ENCODE peak calls at places on chromosomes 7 and 10, in nine cellular contexts. H is omental fat pad, S is hippocampal formation, U is nephron progenitor cell, L is Ammon's horn, Q is naive B cell, Y is brain microvascular endothelial cell, X is posterior cingulate gyrus, R is thoracic aorta. B is an unnamed sample.

GRCh38 chr7:22380333-22380732 is 23.4 kb upstream of the RAPGEF5 start:
- DNase-seq in X (no peak), L (no peak), Y (no peak), S (no peak), U (no peak), H (no peak), Q (no peak), R (no peak), B (no peak)

GRCh38 chr7:121372376-121373024 is 23.6 kb downstream of the FAM3C start:
- DNase-seq in U (no peak), Q (no peak), S (no peak), L (no peak), H (no peak), Y (no peak), X (no peak), R (no peak), B (no peak)

GRCh38 chr7:91112902-91113321 is 151.3 kb upstream of the FZD1 start:
- DNase-seq in U (no peak), X (no peak), L (no peak), S (no peak), Q (no peak), R (no peak), Y (peak), H (no peak), B (peak)

GRCh38 chr10:8919291-8919690 is 864.8 kb downstream of the GATA3 start:
- DNase-seq in X (no peak), H (no peak), R (no peak), Q (no peak), U (no peak), S (no peak), L (no peak), Y (no peak), B (no peak)

GRCh38 chr10:125283191-125283590 is 122.8 kb upstream of the CTBP2 start:
- DNase-seq in S (no peak), X (no peak), Q (no peak), U (peak), L (peak), R (no peak), H (no peak), Y (no peak), B (no peak)

GRCh38 chr10:60123172-60123571 is 216.8 kb upstream of the CCDC6 start:
- DNase-seq in L (no peak), H (no peak), Q (no peak), R (no peak), Y (peak), U (no peak), S (no peak), X (no peak), B (peak)

GRCh38 chr7:66189695-66190503 is 15.2 kb upstream of the TPST1 start:
- DNase-seq in L (peak), Q (no peak), X (no peak), Y (no peak), R (no peak), U (no peak), H (no peak), S (no peak), B (no peak)

GRCh38 chr7:90271753-90272152 is 26.8 kb downstream of the CFAP69 start:
- DNase-seq in R (no peak), U (no peak), X (no peak), H (no peak), Q (no peak), S (no peak), Y (peak), L (no peak), B (no peak)

GRCh38 chr7:150396426-150397375 is 17.6 kb downstream of the ZNF775 start:
- DNase-seq in X (no peak), R (no peak), Y (no peak), U (no peak), S (no peak), L (no peak), H (peak), Q (no peak), B (no peak)

GRCh38 chr7:102934670-102935069 is 21.9 kb downstream of the LRRC17 start:
- DNase-seq in X (no peak), U (no peak), Q (no peak), R (no peak), H (no peak), Y (no peak), L (no peak), S (no peak), B (no peak)

GRCh38 chr7:47992446-47992845 is 13.0 kb upstream of the HUS1 start:
- DNase-seq in S (no peak), H (no peak), U (no peak), L (no peak), Q (no peak), X (no peak), R (no peak), Y (no peak), B (no peak)

GRCh38 chr7:35658602-35659201 is 36.2 kb downstream of the HERPUD2 start:
- DNase-seq in S (no peak), L (no peak), U (no peak), Y (no peak), Q (no peak), R (no peak), H (no peak), X (no peak), B (no peak)

GRCh38 chr10:8300925-8301707 is 246.6 kb downstream of the GATA3 start:
- DNase-seq in Y (no peak), H (no peak), R (no peak), Q (no peak), L (no peak), X (no peak), S (no peak), U (no peak), B (no peak)

GRCh38 chr10:119750391-119751230 is 24.8 kb downstream of the INPP5F start:
- DNase-seq in U (peak), H (no peak), Y (peak), L (peak), S (peak), Q (peak), X (no peak), R (peak), B (peak)

GRCh38 chr10:93065675-93066543 is 5.3 kb downstream of the CYP26C1 start:
- DNase-seq in R (no peak), Y (no peak), S (no peak), H (no peak), L (no peak), U (peak), X (no peak), Q (no peak), B (no peak)

GRCh38 chr7:24475573-24475972 is 97.7 kb upstream of the PALS2 start:
- DNase-seq in L (no peak), Y (no peak), X (no peak), U (no peak), Q (no peak), H (no peak), S (no peak), R (no peak), B (no peak)

GRCh38 chr7:104984591-104985258 is 29.3 kb upstream of the KMT2E start:
- DNase-seq in Q (no peak), S (no peak), U (no peak), X (no peak), R (no peak), L (no peak), Y (no peak), H (no peak), B (no peak)

GRCh38 chr7:41809487-41810257 is 106.8 kb upstream of the INHBA start:
- DNase-seq in S (no peak), H (no peak), U (no peak), Y (no peak), R (no peak), X (no peak), Q (no peak), L (no peak), B (no peak)

GRCh38 chr7:65820287-65820950 is 52.5 kb upstream of the VKORC1L1 start:
- DNase-seq in Y (no peak), Q (no peak), H (no peak), X (no peak), R (no peak), U (no peak), L (no peak), S (no peak), B (peak)

GRCh38 chr10:79018591-79019011 is 50.2 kb upstream of the ZMIZ1 start:
- DNase-seq in L (no peak), X (peak), R (no peak), S (no peak), Q (no peak), U (no peak), H (no peak), Y (no peak), B (peak)